ENCODE peak calls at places on chromosome 3, in four cellular contexts. Q is K562, K is HepG2, T is H1. R is an unnamed sample.

GRCh38 chr3:111807826-111808225 is 51.2 kb upstream of the PHLDB2 start:
- DNase-seq in Q (no peak), K (no peak), T (no peak), R (no peak)

GRCh38 chr3:58404396-58404795 is 29.2 kb downstream of the PDHB start:
- DNase-seq in Q (no peak), K (no peak), T (no peak), R (no peak)

GRCh38 chr3:13028010-13028821 is 45.0 kb downstream of the IQSEC1 start:
- DNase-seq in Q (no peak), K (no peak), T (no peak), R (no peak)

GRCh38 chr3:81249540-81250029 is 511.9 kb downstream of the GBE1 start:
- DNase-seq in Q (no peak), K (peak), T (no peak), R (peak)

GRCh38 chr3:115943579-115943978 is 320.3 kb downstream of the GAP43 start:
- DNase-seq in Q (no peak), K (no peak), T (no peak), R (no peak)

GRCh38 chr3:127680146-127680661 is 7.5 kb downstream of the ABTB1 start:
- DNase-seq in Q (no peak), K (no peak), T (no peak), R (no peak)

GRCh38 chr3:76859596-76859995 is 180.3 kb upstream of the ROBO2 start:
- DNase-seq in Q (no peak), K (no peak), T (no peak), R (no peak)

GRCh38 chr3:46733026-46733800 is 15.5 kb upstream of the PRSS50 start:
- DNase-seq in Q (no peak), K (no peak), T (no peak), R (no peak)

GRCh38 chr3:108830991-108831390 is 8.4 kb downstream of the TRAT1 start:
- DNase-seq in Q (no peak), K (no peak), T (no peak), R (no peak)

GRCh38 chr3:44130249-44130648 is 111.4 kb upstream of the TOPAZ1 start:
- DNase-seq in Q (no peak), K (no peak), T (no peak), R (no peak)

GRCh38 chr3:38843898-38844297 is 27.9 kb upstream of the SCN10A start:
- DNase-seq in Q (no peak), K (peak), T (no peak), R (peak)

GRCh38 chr3:29141197-29141911 is 139.5 kb upstream of the RBMS3 start:
- DNase-seq in Q (no peak), K (no peak), T (no peak), R (no peak)

GRCh38 chr3:30548605-30549004 is 57.8 kb upstream of the TGFBR2 start:
- DNase-seq in Q (peak), K (no peak), T (no peak), R (no peak)

GRCh38 chr3:137121704-137122314 is 164.0 kb downstream of the IL20RB start:
- DNase-seq in Q (peak), K (peak), T (no peak), R (peak)

GRCh38 chr3:100777271-100777670 is 68.0 kb downstream of the TFG start:
- DNase-seq in Q (no peak), K (no peak), T (no peak), R (no peak)

GRCh38 chr3:152309031-152309430 is 40.3 kb downstream of the MBNL1 start:
- DNase-seq in Q (no peak), K (no peak), T (no peak), R (no peak)

GRCh38 chr3:143731776-143732175 is 116.5 kb downstream of the SLC9A9 start:
- DNase-seq in Q (no peak), K (no peak), T (no peak), R (no peak)

GRCh38 chr3:160698806-160699205 is 21.8 kb downstream of the ARL14 start:
- DNase-seq in Q (no peak), K (no peak), T (no peak), R (no peak)

GRCh38 chr3:193190387-193190786 is 50.6 kb upstream of the PLAAT1 start:
- DNase-seq in Q (no peak), K (peak), T (peak), R (peak)

GRCh38 chr3:880371-880770 is 212.5 kb upstream of the CNTN6 start:
- DNase-seq in Q (no peak), K (no peak), T (no peak), R (no peak)

GRCh38 chr3:12869025-12869695 is 27.8 kb upstream of the RPL32 start:
- DNase-seq in Q (peak), K (no peak), T (no peak), R (no peak)

GRCh38 chr3:71226565-71227281 is 356.8 kb downstream of the FOXP1 start:
- DNase-seq in Q (peak), K (no peak), T (no peak), R (no peak)

GRCh38 chr3:7112523-7113056 is 251.7 kb downstream of the GRM7 start:
- DNase-seq in Q (no peak), K (no peak), T (no peak), R (no peak)

GRCh38 chr3:106839576-106840280 is 537.5 kb upstream of the CCDC54 start:
- DNase-seq in Q (no peak), K (no peak), T (no peak), R (no peak)

GRCh38 chr3:87298111-87298718 is 21.8 kb upstream of the POU1F1 start:
- DNase-seq in Q (peak), K (peak), T (no peak), R (peak)

GRCh38 chr3:39142067-39142466 is 11.3 kb downstream of the CSRNP1 start:
- DNase-seq in Q (no peak), K (no peak), T (no peak), R (no peak)

GRCh38 chr3:127822166-127822835 is at the start of gene MGLL:
- DNase-seq in Q (no peak), K (no peak), T (no peak), R (peak)

GRCh38 chr3:13600950-13601691 is 52.2 kb downstream of the FBLN2 start:
- DNase-seq in Q (no peak), K (no peak), T (no peak), R (peak)

GRCh38 chr3:77541203-77541922 is 501.5 kb downstream of the ROBO2 start:
- DNase-seq in Q (no peak), K (no peak), T (no peak), R (no peak)

GRCh38 chr3:109924196-109924595 is 586.9 kb upstream of the DPPA4 start:
- DNase-seq in Q (no peak), K (no peak), T (no peak), R (no peak)

GRCh38 chr3:27464646-27465045 is 19.5 kb downstream of the SLC4A7 start:
- DNase-seq in Q (no peak), K (no peak), T (no peak), R (no peak)

GRCh38 chr3:56323986-56324420 is 144.3 kb downstream of the ERC2 start:
- DNase-seq in Q (no peak), K (no peak), T (no peak), R (no peak)

GRCh38 chr3:9420850-9421549 is 23.6 kb downstream of the SETD5 start:
- DNase-seq in Q (no peak), K (no peak), T (no peak), R (peak)

GRCh38 chr3:82194870-82195269 is 433.4 kb upstream of the GBE1 start:
- DNase-seq in Q (no peak), K (no peak), T (no peak), R (no peak)

GRCh38 chr3:31610700-31611275 is 78.1 kb downstream of the STT3B start:
- DNase-seq in Q (peak), K (peak), T (no peak), R (peak)

GRCh38 chr3:51637144-51637940 is 33.7 kb upstream of the TEX264 start:
- DNase-seq in Q (no peak), K (no peak), T (no peak), R (no peak)
- TF ChIP-seq PHF8 in Q (no peak), K (no peak), T (no peak), R (no peak)

GRCh38 chr3:114896978-114897377 is 250.1 kb downstream of the ZBTB20 start:
- DNase-seq in Q (no peak), K (no peak), T (no peak), R (no peak)

GRCh38 chr3:114900908-114901307 is 246.2 kb downstream of the ZBTB20 start:
- DNase-seq in Q (no peak), K (no peak), T (no peak), R (no peak)

GRCh38 chr3:114902691-114903101 is 244.4 kb downstream of the ZBTB20 start:
- DNase-seq in Q (no peak), K (peak), T (peak), R (peak)

GRCh38 chr3:114903213-114903612 is 243.9 kb downstream of the ZBTB20 start:
- DNase-seq in Q (no peak), K (no peak), T (no peak), R (no peak)

DNA sequence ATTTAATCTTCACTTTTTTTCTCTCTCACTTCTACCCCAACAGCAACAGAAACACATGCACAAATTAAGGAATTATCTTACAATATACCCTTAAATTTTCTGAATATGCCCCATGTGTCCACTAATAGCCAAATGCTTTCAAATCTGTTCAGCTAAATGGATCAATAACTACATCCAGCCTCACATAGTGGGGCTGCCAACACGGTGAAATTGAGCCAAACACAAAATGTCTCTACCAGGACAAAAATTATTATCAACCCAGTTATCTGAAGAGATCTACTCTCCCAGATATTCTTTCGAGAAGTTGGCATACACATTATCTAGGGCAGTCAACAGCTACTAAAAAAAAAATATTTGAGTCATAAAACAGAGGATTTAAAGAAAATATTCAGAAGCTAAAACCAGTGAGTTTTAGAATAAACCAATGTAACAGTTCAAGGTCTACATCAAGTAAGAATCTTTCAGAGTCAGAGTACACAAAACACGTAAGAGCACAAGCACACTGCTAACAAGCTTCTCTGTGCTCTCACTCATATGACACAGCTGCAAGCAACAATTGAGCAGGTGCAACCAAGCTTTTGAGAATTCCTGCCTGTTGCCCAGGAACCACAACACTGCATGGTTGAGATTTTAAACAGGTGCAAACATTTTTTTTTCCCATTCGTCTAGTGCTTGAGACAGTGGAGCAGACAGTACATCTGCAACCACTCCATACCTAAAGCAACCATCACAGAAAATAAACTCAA is 247.7 kb downstream of the ZBTB20 start:
- DNase-seq in Q (no peak), K (peak), T (no peak), R (no peak)
- TF ChIP-seq POLR2A in Q (no peak), K (no peak), T (no peak), R (no peak)

GRCh38 chr3:50270422-50270831 is 1.5 kb downstream of the SEMA3B start:
- DNase-seq in Q (no peak), K (no peak), T (no peak), R (no peak)

GRCh38 chr3:50270841-50271240 is 1.9 kb downstream of the SEMA3B start:
- DNase-seq in Q (no peak), K (no peak), T (no peak), R (no peak)

GRCh38 chr3:50269977-50270413 is 1.0 kb downstream of the SEMA3B start:
- DNase-seq in Q (no peak), K (no peak), T (no peak), R (no peak)

GRCh38 chr3:50272911-50273688 is 4.2 kb downstream of the SEMA3B start:
- DNase-seq in Q (peak), K (peak), T (no peak), R (peak)

DNA sequence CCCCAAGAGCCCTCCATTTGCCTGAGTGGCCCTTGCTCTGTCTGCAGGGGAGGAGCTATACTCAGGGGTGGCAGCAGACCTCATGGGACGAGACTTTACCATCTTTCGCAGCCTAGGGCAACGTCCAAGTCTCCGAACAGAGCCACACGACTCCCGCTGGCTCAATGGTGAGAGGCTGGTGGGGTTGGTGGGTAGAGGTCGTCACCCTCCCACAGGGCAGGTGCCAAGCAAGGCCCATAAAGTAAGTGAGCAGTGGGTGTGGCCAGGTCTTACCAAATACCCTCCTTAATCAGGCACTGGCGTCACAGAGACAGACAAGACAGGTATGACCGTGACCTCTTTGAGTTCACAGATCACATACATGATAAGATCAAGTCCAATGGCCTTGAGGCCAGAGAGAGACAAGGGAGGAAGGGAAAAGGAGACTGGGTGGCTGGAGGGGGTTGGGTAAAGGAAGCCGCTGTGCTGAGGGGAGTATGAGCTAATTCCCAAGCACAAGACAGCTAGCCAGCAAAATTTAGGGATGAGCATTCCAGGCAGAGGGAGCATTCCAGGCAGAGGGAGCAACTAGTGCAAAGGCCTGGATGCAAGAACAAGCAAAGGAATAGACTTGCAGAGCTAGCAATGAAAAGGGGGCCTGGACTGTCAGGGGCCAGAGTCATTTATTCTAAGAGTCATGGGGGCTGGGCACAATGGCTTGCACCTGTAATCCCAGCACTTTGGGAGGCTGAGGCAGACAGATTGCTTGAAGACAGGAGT is 2.5 kb downstream of the SEMA3B start:
- DNase-seq in Q (no peak), K (peak), T (no peak), R (no peak)
- TF ChIP-seq PHF8 in Q (no peak), K (no peak), T (no peak), R (no peak)

GRCh38 chr3:126267169-126267975 is 87.0 kb upstream of the ALDH1L1 start:
- DNase-seq in Q (no peak), K (peak), T (peak), R (peak)
- TF ChIP-seq POLR2A in Q (no peak), K (no peak), T (no peak), R (no peak)

DNA sequence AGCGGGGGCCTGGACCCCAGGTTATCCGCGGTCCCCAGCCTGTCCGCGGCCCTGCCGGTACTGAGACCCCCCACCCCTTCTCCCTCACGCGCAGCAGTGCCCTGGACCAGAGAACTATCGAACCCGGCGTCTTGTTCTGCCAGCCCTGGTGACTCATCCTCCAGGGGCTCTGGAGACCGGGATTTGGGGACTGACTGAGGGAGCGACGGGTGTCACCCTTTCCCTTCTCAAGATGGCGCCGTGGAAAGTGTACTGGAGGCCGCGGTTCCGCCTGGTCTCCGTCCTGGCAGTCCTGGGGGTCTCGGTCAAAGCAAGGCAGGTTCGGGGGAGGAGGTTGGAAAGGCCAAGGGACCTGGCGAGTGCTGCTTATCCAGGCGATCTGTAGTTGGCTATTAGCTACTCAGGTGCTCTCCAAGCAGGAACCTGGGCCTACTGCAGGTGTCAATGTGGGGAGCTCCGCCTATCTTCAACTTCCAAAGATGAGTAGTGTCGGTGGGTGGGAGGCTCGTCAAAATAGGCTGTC is 713 bp downstream of the RAB5A start:
- DNase-seq in Q (peak), K (peak), T (peak), R (peak)
- TF ChIP-seq PHF8 in Q (peak), K (peak), T (no peak), R (no peak)

GRCh38 chr3:94612631-94613030 is 549.8 kb downstream of the NSUN3 start:
- DNase-seq in Q (no peak), K (no peak), T (no peak), R (no peak)
- TF ChIP-seq POLR2A in Q (no peak), K (no peak), T (no peak), R (no peak)

R was measured in A549.